ENCODE peak calls at places on chromosomes 2 and 18, in eight cellular contexts. C, A, T, V, J, U, N and E are unnamed samples.
A peak's percentile ranks its signal among the peaks of the same experiment; 100 is the strongest.

GRCh38 chr18:25561923-25562322 is 210.0 kb upstream of the ZNF521 start:
- ATAC-seq in C (no peak), A (no peak), T (no peak), V (no peak), J (no peak), U (no peak), N (no peak), E (no peak)

GRCh38 chr2:225041210-225041870 is 928 bp downstream of the DOCK10 start:
- ATAC-seq in C (peak; percentile 68), A (peak; percentile 47), T (peak; percentile 18), V (peak; percentile 63), J (peak; percentile 70), U (peak; percentile 33), N (peak; percentile 51), E (no peak)

GRCh38 chr2:508121-508520 is 169.1 kb downstream of the TMEM18 start:
- ATAC-seq in C (no peak), A (no peak), T (no peak), V (no peak), J (no peak), U (no peak), N (no peak), E (no peak)

GRCh38 chr2:201348758-201349157 is 8.4 kb downstream of the FLACC1 start:
- ATAC-seq in C (no peak), A (no peak), T (no peak), V (no peak), J (no peak), U (no peak), N (no peak), E (no peak)

GRCh38 chr2:168002021-168002553 is 245.3 kb downstream of the STK39 start:
- ATAC-seq in C (no peak), A (no peak), T (peak; percentile 64), V (no peak), J (no peak), U (no peak), N (no peak), E (no peak)

GRCh38 chr2:175854665-175855064 is 147.4 kb downstream of the LNPK start:
- ATAC-seq in C (no peak), A (no peak), T (no peak), V (no peak), J (no peak), U (no peak), N (no peak), E (no peak)

GRCh38 chr2:40554665-40555294 is 102.9 kb upstream of the SLC8A1 start:
- ATAC-seq in C (peak; percentile 92), A (peak; percentile 83), T (peak; percentile 63), V (no peak), J (peak; percentile 94), U (peak; percentile 66), N (peak; percentile 75), E (peak; percentile 74)

GRCh38 chr2:62409442-62409841 is 96.6 kb downstream of the TMEM17 start:
- ATAC-seq in C (no peak), A (no peak), T (peak; percentile 42), V (no peak), J (no peak), U (peak; percentile 22), N (no peak), E (no peak)

GRCh38 chr2:205772983-205773382 is 90.7 kb downstream of the NRP2 start:
- ATAC-seq in C (no peak), A (no peak), T (no peak), V (no peak), J (no peak), U (no peak), N (no peak), E (no peak)

GRCh38 chr2:181262782-181263181 is 194.4 kb upstream of the ITGA4 start:
- ATAC-seq in C (no peak), A (no peak), T (no peak), V (no peak), J (no peak), U (no peak), N (no peak), E (no peak)

GRCh38 chr2:17849260-17849659 is 29.2 kb upstream of the KCNS3 start:
- ATAC-seq in C (no peak), A (peak; percentile 48), T (no peak), V (no peak), J (no peak), U (no peak), N (no peak), E (no peak)

GRCh38 chr18:51580580-51580979 is 383.1 kb upstream of the MEX3C start:
- ATAC-seq in C (no peak), A (no peak), T (no peak), V (no peak), J (no peak), U (no peak), N (no peak), E (no peak)

GRCh38 chr2:171225989-171226388 is 65.3 kb upstream of the TLK1 start:
- ATAC-seq in C (no peak), A (no peak), T (no peak), V (no peak), J (no peak), U (no peak), N (no peak), E (no peak)

GRCh38 chr2:221896505-221897151 is 324.5 kb upstream of the EPHA4 start:
- ATAC-seq in C (no peak), A (peak; percentile 65), T (no peak), V (no peak), J (peak; percentile 86), U (peak; percentile 65), N (peak; percentile 56), E (peak; percentile 50)

GRCh38 chr2:169609264-169609663 is 25.1 kb downstream of the PPIG start:
- ATAC-seq in C (no peak), A (no peak), T (no peak), V (no peak), J (no peak), U (no peak), N (no peak), E (no peak)

GRCh38 chr2:42793314-42794270 is 1.2 kb upstream of the HAAO start:
- ATAC-seq in C (peak; percentile 0), A (peak; percentile 38), T (no peak), V (peak; percentile 12), J (no peak), U (peak; percentile 12), N (no peak), E (no peak)

GRCh38 chr2:39455826-39456225 is 18.7 kb upstream of the MAP4K3 start:
- ATAC-seq in C (no peak), A (no peak), T (no peak), V (no peak), J (no peak), U (no peak), N (no peak), E (no peak)

GRCh38 chr2:28377201-28377816 is 15.3 kb upstream of the FOSL2 start:
- ATAC-seq in C (peak; percentile 8), A (no peak), T (no peak), V (no peak), J (no peak), U (no peak), N (no peak), E (no peak)

GRCh38 chr2:20737505-20737904 is 70.6 kb downstream of the GDF7 start:
- ATAC-seq in C (no peak), A (no peak), T (no peak), V (no peak), J (no peak), U (no peak), N (no peak), E (no peak)

GRCh38 chr2:163612332-163612731 is 123.5 kb downstream of the FIGN start:
- ATAC-seq in C (no peak), A (no peak), T (no peak), V (no peak), J (no peak), U (no peak), N (no peak), E (no peak)

GRCh38 chr2:210363876-210364275 is 48.9 kb upstream of the MYL1 start:
- ATAC-seq in C (no peak), A (no peak), T (no peak), V (no peak), J (no peak), U (no peak), N (no peak), E (no peak)

GRCh38 chr18:57775937-57776336 is 27.2 kb downstream of the ATP8B1 start:
- ATAC-seq in C (peak; percentile 25), A (no peak), T (no peak), V (no peak), J (no peak), U (no peak), N (no peak), E (no peak)
- H3K4me1 ChIP-seq in C (no peaks in the 10 kb centered on the region), A (peaks cover 15% of the 10 kb centered on the region), T (peaks cover 14% of the 10 kb centered on the region), V (peaks cover 6% of the 10 kb centered on the region), J (peaks cover 62% of the 10 kb centered on the region), U (peaks cover 16% of the 10 kb centered on the region), N (peaks cover 85% of the 10 kb centered on the region), E (peaks cover 33% of the 10 kb centered on the region)

GRCh38 chr2:160208662-160209229 is 8.7 kb upstream of the ITGB6 start:
- ATAC-seq in C (no peak), A (peak; percentile 16), T (no peak), V (no peak), J (no peak), U (no peak), N (no peak), E (no peak)

GRCh38 chr2:160207804-160208661 is 8.0 kb upstream of the ITGB6 start:
- ATAC-seq in C (peak; percentile 97), A (peak; percentile 87), T (peak; percentile 65), V (no peak), J (peak; percentile 74), U (peak; percentile 71), N (peak; percentile 76), E (peak; percentile 84)

GRCh38 chr2:160206436-160206835 is 6.4 kb upstream of the ITGB6 start:
- ATAC-seq in C (no peak), A (no peak), T (no peak), V (no peak), J (no peak), U (no peak), N (no peak), E (no peak)

GRCh38 chr2:160205511-160205910 is 5.4 kb upstream of the ITGB6 start:
- ATAC-seq in C (peak; percentile 29), A (peak; percentile 19), T (peak; percentile 60), V (no peak), J (peak; percentile 83), U (peak; percentile 85), N (peak; percentile 86), E (peak; percentile 6)

GRCh38 chr2:160207271-160207670 is 7.2 kb upstream of the ITGB6 start:
- ATAC-seq in C (no peak), A (no peak), T (no peak), V (no peak), J (no peak), U (no peak), N (no peak), E (no peak)
- H3K4me1 ChIP-seq in C (no peaks in the 10 kb centered on the region), A (no peaks in the 10 kb centered on the region), T (peaks cover 35% of the 10 kb centered on the region), V (no peaks in the 10 kb centered on the region), J (peaks cover 22% of the 10 kb centered on the region), U (peaks cover 11% of the 10 kb centered on the region), N (peaks cover 87% of the 10 kb centered on the region), E (no peaks in the 10 kb centered on the region)

GRCh38 chr2:234099266-234099665 is 48.8 kb downstream of the SPP2 start:
- ATAC-seq in C (no peak), A (no peak), T (no peak), V (no peak), J (no peak), U (no peak), N (no peak), E (no peak)
- H3K4me1 ChIP-seq in C (no peaks in the 10 kb centered on the region), A (no peaks in the 10 kb centered on the region), T (no peaks in the 10 kb centered on the region), V (peaks cover 40% of the 10 kb centered on the region), J (no peaks in the 10 kb centered on the region), U (no peaks in the 10 kb centered on the region), N (no peaks in the 10 kb centered on the region), E (no peaks in the 10 kb centered on the region)

DNA sequence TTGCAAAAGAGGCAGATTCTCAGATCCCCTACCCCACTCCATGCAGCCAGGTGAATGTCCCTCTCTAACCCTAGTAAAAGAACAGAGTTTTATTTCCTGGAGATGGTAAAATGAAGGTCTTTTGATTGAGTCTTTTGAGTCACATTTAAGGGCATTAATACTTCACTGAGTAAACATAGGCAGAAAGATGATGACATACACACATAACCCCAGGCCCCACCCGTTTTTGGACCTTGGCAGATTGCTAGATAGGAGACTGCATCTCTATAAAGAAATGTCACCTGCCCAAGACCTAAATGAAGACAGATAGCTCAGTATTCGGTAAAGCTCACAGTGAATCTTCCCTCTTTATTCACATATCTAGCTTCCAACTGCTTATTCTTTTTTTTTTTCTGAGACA is 28.3 kb upstream of the PEX13 start:
- ATAC-seq in C (peak; percentile 44), A (no peak), T (no peak), V (no peak), J (no peak), U (no peak), N (peak; percentile 66), E (no peak)
- H3K4me1 ChIP-seq in C (no peaks in the 10 kb centered on the region), A (no peaks in the 10 kb centered on the region), T (no peaks in the 10 kb centered on the region), V (no peaks in the 10 kb centered on the region), J (peaks cover 28% of the 10 kb centered on the region), U (peaks cover 2% of the 10 kb centered on the region), N (peaks cover 9% of the 10 kb centered on the region), E (no peaks in the 10 kb centered on the region)